ENCODE peak calls at places on chromosomes 6 and 20, in four cellular contexts. C is posterior vena cava, F is left lung, J is sigmoid colon. T is an unnamed sample.
A peak's percentile ranks its signal among the peaks of the same experiment; 100 is the strongest.

GRCh38 chr20:45998761-45999160 is 9.9 kb upstream of the MMP9 start:
- DNase-seq in C (no peak), F (no peak), J (peak; percentile 58), T (no peak)

GRCh38 chr6:154457881-154458284 is 52.6 kb downstream of the CNKSR3 start:
- DNase-seq in C (no peak), F (no peak), J (no peak), T (no peak)

GRCh38 chr20:9565910-9566550 is 51.6 kb downstream of the LAMP5 start:
- DNase-seq in C (no peak), F (no peak), J (no peak), T (no peak)

GRCh38 chr6:143965503-143966171 is 42.4 kb downstream of the PLAGL1 start:
- DNase-seq in C (no peak), F (no peak), J (no peak), T (no peak)

GRCh38 chr6:45665859-45666258 is 288.1 kb upstream of the SUPT3H start:
- DNase-seq in C (no peak), F (no peak), J (no peak), T (no peak)

GRCh38 chr6:112251170-112251945 is 3.0 kb downstream of the LAMA4 start:
- DNase-seq in C (no peak), F (no peak), J (peak; percentile 92), T (no peak)

GRCh38 chr20:60148885-60149284 is 190.7 kb downstream of the CDH26 start:
- DNase-seq in C (no peak), F (no peak), J (no peak), T (no peak)

GRCh38 chr6:35052694-35053565 is 88.2 kb downstream of the TCP11 start:
- DNase-seq in C (peak; percentile 87), F (no peak), J (peak; percentile 88), T (peak; percentile 45)

GRCh38 chr20:13318871-13319521 is 97.9 kb downstream of the ISM1 start:
- DNase-seq in C (no peak), F (no peak), J (no peak), T (no peak)

GRCh38 chr6:50128420-50129005 is 78.8 kb upstream of the DEFB112 start:
- DNase-seq in C (no peak), F (no peak), J (no peak), T (no peak)

GRCh38 chr6:16827627-16828026 is 66.4 kb upstream of the ATXN1 start:
- DNase-seq in C (no peak), F (no peak), J (no peak), T (no peak)

GRCh38 chr6:106339334-106340029 is 13.9 kb upstream of the ATG5 start:
- DNase-seq in C (no peak), F (no peak), J (peak; percentile 68), T (peak; percentile 55)

GRCh38 chr20:48659888-48660287 is 167.9 kb downstream of the PREX1 start:
- DNase-seq in C (no peak), F (no peak), J (no peak), T (no peak)

GRCh38 chr20:46027245-46027853 is 1.7 kb upstream of the SLC12A5 start:
- DNase-seq in C (no peak), F (no peak), J (no peak), T (no peak)

GRCh38 chr6:149897015-149897697 is 757 bp downstream of the RAET1E start:
- DNase-seq in C (peak; percentile 96), F (no peak), J (peak; percentile 96), T (peak; percentile 11)

T was measured in posterior cingulate gyrus.